ENCODE peak calls at places on chromosomes 4 and X, in eight cellular contexts. O is fibroblast of pulmonary artery, N is heart left ventricle, S is choroid plexus epithelial cell, Y is HCT116, H is cardiac fibroblast, Z is right atrium auricular region, J is NB4. B is an unnamed sample.

GRCh38 chrX:7119927-7120577 is 27.5 kb upstream of the STS start:
- DNase-seq in O (no peak), Z (no peak), N (no peak), J (no peak), Y (no peak), H (no peak), S (no peak), B (no peak)

GRCh38 chrX:140040397-140040796 is 75.1 kb upstream of the CXorf66 start:
- DNase-seq in N (no peak), Y (no peak), H (no peak), Z (no peak), S (no peak), O (no peak), J (peak; percentile 4), B (no peak)

GRCh38 chr4:99210789-99211188 is 8.3 kb downstream of the ADH6 start:
- DNase-seq in Z (no peak), O (no peak), H (no peak), N (no peak), J (no peak), S (no peak), Y (no peak), B (no peak)

GRCh38 chrX:18548996-18549395 is 122.9 kb downstream of the RS1 start:
- DNase-seq in Z (no peak), H (peak; percentile 18), S (no peak), N (no peak), O (no peak), Y (no peak), J (no peak), B (no peak)

GRCh38 chr4:103429283-103429682 is 231.1 kb upstream of the CENPE start:
- DNase-seq in N (no peak), H (no peak), Z (no peak), Y (peak; percentile 38), S (no peak), O (no peak), J (peak; percentile 10), B (no peak)

GRCh38 chr4:73978886-73979285 is 2.9 kb downstream of the PF4 start:
- DNase-seq in O (peak; percentile 85), S (peak; percentile 92), J (no peak), H (peak; percentile 92), N (no peak), Y (no peak), Z (no peak), B (peak; percentile 88)

GRCh38 chrX:54980334-54980733 is 13.7 kb downstream of the PFKFB1 start:
- DNase-seq in Y (no peak), J (no peak), N (no peak), S (no peak), O (no peak), H (no peak), Z (no peak), B (no peak)

GRCh38 chrX:100635989-100636320 is 651 bp downstream of the TSPAN6 start:
- DNase-seq in S (no peak), O (no peak), J (no peak), N (no peak), Z (no peak), H (no peak), Y (no peak), B (no peak)

GRCh38 chr4:89137231-89137630 is 25.9 kb downstream of the TIGD2 start:
- DNase-seq in O (no peak), J (no peak), S (no peak), N (no peak), Y (no peak), H (no peak), Z (no peak), B (no peak)

GRCh38 chrX:120462370-120462769 is 6.7 kb downstream of the LAMP2 start:
- DNase-seq in O (no peak), Y (no peak), Z (no peak), H (no peak), S (no peak), J (peak; percentile 70), N (no peak), B (no peak)

GRCh38 chr4:112109455-112110425 is 35.5 kb upstream of the FAM241A start:
- DNase-seq in S (peak; percentile 51), H (peak; percentile 73), O (peak; percentile 75), Z (no peak), N (no peak), Y (no peak), J (peak; percentile 37), B (peak; percentile 30)

GRCh38 chrX:27883468-27884092 is 75.8 kb downstream of the MAGEB10 start:
- DNase-seq in N (no peak), O (no peak), Z (no peak), H (no peak), Y (no peak), J (no peak), S (no peak), B (no peak)

GRCh38 chr4:166140951-166141350 is 267.9 kb downstream of the TLL1 start:
- DNase-seq in Z (no peak), H (no peak), S (no peak), N (no peak), O (no peak), Y (no peak), J (no peak), B (no peak)

GRCh38 chr4:56698329-56698728 is 17.2 kb upstream of the HOPX start:
- DNase-seq in N (no peak), J (no peak), Z (no peak), S (peak; percentile 43), Y (no peak), O (peak; percentile 40), H (peak; percentile 41), B (peak; percentile 56)

GRCh38 chrX:63330681-63331080 is 20.5 kb downstream of the SPIN4 start:
- DNase-seq in Y (no peak), Z (no peak), N (no peak), J (peak; percentile 74), H (peak; percentile 36), S (peak; percentile 5), O (no peak), B (peak; percentile 3)

GRCh38 chr4:183504930-183505555 is at the start of gene ING2:
- DNase-seq in Y (peak; percentile 21), S (no peak), O (no peak), H (no peak), Z (no peak), N (no peak), J (no peak), B (no peak)

GRCh38 chr4:155026715-155027114 is 181.7 kb upstream of the NPY2R start:
- DNase-seq in O (peak; percentile 12), N (no peak), S (no peak), H (peak; percentile 43), Z (no peak), Y (no peak), J (no peak), B (peak; percentile 70)

GRCh38 chr4:20254517-20255250 is 3.0 kb downstream of the SLIT2 start:
- DNase-seq in O (peak; percentile 61), Y (no peak), N (peak; percentile 29), H (peak; percentile 60), Z (no peak), J (no peak), S (peak; percentile 53), B (no peak)

GRCh38 chr4:73589261-73589847 is 30.9 kb downstream of the RASSF6 start:
- DNase-seq in Y (no peak), Z (no peak), O (peak; percentile 88), J (no peak), S (peak; percentile 85), H (peak; percentile 91), N (no peak), B (peak; percentile 92)

GRCh38 chrX:37509349-37509748 is 62.1 kb upstream of the LANCL3 start:
- DNase-seq in N (no peak), Z (no peak), J (peak; percentile 28), S (peak; percentile 31), Y (no peak), H (peak; percentile 13), O (no peak), B (peak; percentile 3)
- TF ChIP-seq CTCF in N (peak; percentile 20), Z (peak; percentile 51), J (peak; percentile 24), S (peak; percentile 41), Y (peak; percentile 26), H (peak; percentile 30), O (peak; percentile 33), B (peak; percentile 25)

DNA sequence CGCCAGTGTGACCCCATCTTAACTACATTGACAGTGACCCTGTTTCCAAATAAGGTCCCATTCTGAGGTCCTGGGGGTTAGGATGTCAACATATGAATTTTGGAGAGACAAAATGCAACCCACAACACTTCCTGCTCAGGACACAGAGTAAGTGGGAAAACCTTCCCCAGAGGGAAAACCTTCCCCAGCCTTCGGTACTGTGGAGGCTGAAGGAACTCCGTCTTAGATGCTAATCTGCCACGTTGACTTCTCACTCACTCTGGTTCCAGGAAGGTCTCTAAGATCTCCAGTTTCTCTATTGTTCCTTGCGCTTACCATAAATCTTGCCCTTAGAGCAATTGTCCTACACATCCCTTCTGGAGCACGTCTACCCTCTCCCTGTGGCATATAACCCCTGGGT is 29.7 kb upstream of the HMX1 start:
- DNase-seq in S (no peak), N (no peak), Z (no peak), Y (no peak), O (no peak), H (no peak), J (no peak), B (no peak)
- H3K4me3 ChIP-seq in S (no peak overlapping the region), N (no peak overlapping the region), Z (no peak overlapping the region), Y (no peak overlapping the region), O (no peak overlapping the region), H (no peak overlapping the region), J (no peak overlapping the region), B (no peak overlapping the region)

GRCh38 chr4:25160714-25161598 is 707 bp upstream of the SEPSECS start:
- DNase-seq in J (peak; percentile 32), N (no peak), H (no peak), Y (no peak), S (peak; percentile 22), Z (no peak), O (peak; percentile 4), B (no peak)
- TF ChIP-seq CTCF in J (no peak), N (no peak), H (no peak), Y (no peak), S (no peak), Z (no peak), O (no peak), B (no peak)

DNA sequence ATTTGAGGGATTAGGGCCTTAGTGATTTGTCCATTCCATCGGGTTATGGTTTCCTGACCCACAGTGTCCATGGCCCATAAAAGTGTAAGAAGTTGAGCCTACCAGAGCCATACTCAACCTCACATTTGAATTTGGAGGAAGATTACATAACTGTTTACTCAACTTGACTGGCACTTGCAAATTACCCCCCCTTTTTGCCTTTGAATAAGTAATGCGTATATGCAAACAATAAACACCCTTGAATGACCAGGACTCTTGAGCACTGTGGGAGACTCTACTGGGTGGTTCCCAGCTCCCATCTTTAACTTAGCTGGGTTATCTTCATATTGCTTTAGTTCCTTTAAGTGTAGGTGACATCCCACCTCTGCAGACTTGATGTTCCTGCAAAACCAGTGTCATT is 30.6 kb upstream of the STIM2 start:
- DNase-seq in Y (no peak), S (no peak), N (no peak), J (no peak), Z (no peak), H (no peak), O (no peak), B (no peak)
- H3K4me3 ChIP-seq in Y (no peak overlapping the region), S (no peak overlapping the region), N (no peak overlapping the region), J (no peak overlapping the region), Z (no peak overlapping the region), H (no peak overlapping the region), O (no peak overlapping the region), B (no peak overlapping the region)